ENCODE peak calls at places on chromosome 10, in seven cellular contexts. One of them, this sample, is unnamed. For H3K36me3 and H3K27me3, the result is how much of the 10 kb centered on the place peaks cover.

GRCh38 chr10:127600479-127600878 is 51.4 kb downstream of the NPS start:
- DNase-seq in SK-N-SH: no peak
- DNase-seq in cardiac muscle cell: peak
- DNase-seq in bronchial epithelial cell: no peak
- DNase-seq in RWPE2: no peak
- DNase-seq in neural progenitor cell: peak
- DNase-seq in psoas muscle: no peak
- DNase-seq in this sample: peak

GRCh38 chr10:50788951-50789904 is 49.5 kb downstream of the ASAH2B start:
- DNase-seq in SK-N-SH: peak
- DNase-seq in cardiac muscle cell: peak
- DNase-seq in bronchial epithelial cell: peak
- DNase-seq in RWPE2: no peak
- DNase-seq in neural progenitor cell: peak
- DNase-seq in psoas muscle: no peak
- DNase-seq in this sample: peak

GRCh38 chr10:130109796-130110235 is 814 bp downstream of the C10orf143 start:
- DNase-seq in SK-N-SH: peak
- DNase-seq in cardiac muscle cell: peak
- DNase-seq in bronchial epithelial cell: peak
- DNase-seq in RWPE2: no peak
- DNase-seq in neural progenitor cell: peak
- DNase-seq in psoas muscle: peak
- DNase-seq in this sample: peak

GRCh38 chr10:83692196-83692595 is 447.1 kb upstream of the GHITM start:
- DNase-seq in SK-N-SH: no peak
- DNase-seq in cardiac muscle cell: no peak
- DNase-seq in bronchial epithelial cell: no peak
- DNase-seq in RWPE2: no peak
- DNase-seq in neural progenitor cell: no peak
- DNase-seq in psoas muscle: no peak
- DNase-seq in this sample: no peak

GRCh38 chr10:51770719-51771118 is 71.3 kb upstream of the CSTF2T start:
- DNase-seq in SK-N-SH: no peak
- DNase-seq in cardiac muscle cell: no peak
- DNase-seq in bronchial epithelial cell: peak
- DNase-seq in RWPE2: no peak
- DNase-seq in neural progenitor cell: no peak
- DNase-seq in psoas muscle: no peak
- DNase-seq in this sample: no peak

GRCh38 chr10:46020871-46021553 is 9.4 kb downstream of the NCOA4 start:
- DNase-seq in SK-N-SH: no peak
- DNase-seq in cardiac muscle cell: no peak
- DNase-seq in bronchial epithelial cell: peak
- DNase-seq in RWPE2: no peak
- DNase-seq in neural progenitor cell: no peak
- DNase-seq in psoas muscle: no peak
- DNase-seq in this sample: no peak

GRCh38 chr10:118799779-118800178 is 45.0 kb upstream of the CACUL1 start:
- DNase-seq in SK-N-SH: no peak
- DNase-seq in cardiac muscle cell: no peak
- DNase-seq in bronchial epithelial cell: peak
- DNase-seq in RWPE2: no peak
- DNase-seq in neural progenitor cell: no peak
- DNase-seq in psoas muscle: no peak
- DNase-seq in this sample: no peak

GRCh38 chr10:75407296-75407715 is 5.7 kb upstream of the ZNF503 start:
- DNase-seq in SK-N-SH: no peak
- DNase-seq in cardiac muscle cell: peak
- DNase-seq in bronchial epithelial cell: no peak
- DNase-seq in RWPE2: no peak
- DNase-seq in neural progenitor cell: peak
- DNase-seq in psoas muscle: no peak
- DNase-seq in this sample: peak

GRCh38 chr10:32244421-32245207 is 102.3 kb downstream of the EPC1 start:
- DNase-seq in SK-N-SH: no peak
- DNase-seq in cardiac muscle cell: peak
- DNase-seq in bronchial epithelial cell: no peak
- DNase-seq in RWPE2: no peak
- DNase-seq in neural progenitor cell: no peak
- DNase-seq in psoas muscle: no peak
- DNase-seq in this sample: no peak

GRCh38 chr10:132828681-132829080 is 42.7 kb upstream of the NKX6-2 start:
- DNase-seq in SK-N-SH: no peak
- DNase-seq in cardiac muscle cell: no peak
- DNase-seq in bronchial epithelial cell: no peak
- DNase-seq in RWPE2: no peak
- DNase-seq in neural progenitor cell: no peak
- DNase-seq in psoas muscle: peak
- DNase-seq in this sample: peak

GRCh38 chr10:89475137-89475536 is 60.3 kb downstream of the SLC16A12 start:
- DNase-seq in SK-N-SH: no peak
- DNase-seq in cardiac muscle cell: no peak
- DNase-seq in bronchial epithelial cell: no peak
- DNase-seq in RWPE2: no peak
- DNase-seq in neural progenitor cell: peak
- DNase-seq in psoas muscle: no peak
- DNase-seq in this sample: no peak

GRCh38 chr10:132438091-132439024 is 41.4 kb downstream of the PWWP2B start:
- DNase-seq in SK-N-SH: no peak
- DNase-seq in cardiac muscle cell: no peak
- DNase-seq in bronchial epithelial cell: no peak
- DNase-seq in RWPE2: no peak
- DNase-seq in neural progenitor cell: no peak
- DNase-seq in psoas muscle: no peak
- DNase-seq in this sample: no peak

GRCh38 chr10:35641430-35642015 is 573 bp downstream of the FZD8 start:
- DNase-seq in SK-N-SH: peak
- DNase-seq in cardiac muscle cell: peak
- DNase-seq in bronchial epithelial cell: no peak
- DNase-seq in RWPE2: no peak
- DNase-seq in neural progenitor cell: peak
- DNase-seq in psoas muscle: no peak
- DNase-seq in this sample: peak

GRCh38 chr10:13820591-13821377 is 234.0 kb downstream of the PRPF18 start:
- DNase-seq in SK-N-SH: peak
- DNase-seq in cardiac muscle cell: no peak
- DNase-seq in bronchial epithelial cell: no peak
- DNase-seq in RWPE2: no peak
- DNase-seq in neural progenitor cell: peak
- DNase-seq in psoas muscle: no peak
- DNase-seq in this sample: peak

GRCh38 chr10:124315599-124316270 is 103.0 kb downstream of the OAT start:
- DNase-seq in SK-N-SH: no peak
- DNase-seq in cardiac muscle cell: no peak
- DNase-seq in bronchial epithelial cell: no peak
- DNase-seq in RWPE2: no peak
- DNase-seq in neural progenitor cell: no peak
- DNase-seq in psoas muscle: no peak
- DNase-seq in this sample: no peak

GRCh38 chr10:60794953-60795352 is 16.7 kb downstream of the CDK1 start:
- DNase-seq in SK-N-SH: no peak
- DNase-seq in cardiac muscle cell: no peak
- DNase-seq in bronchial epithelial cell: no peak
- DNase-seq in RWPE2: no peak
- DNase-seq in neural progenitor cell: no peak
- DNase-seq in psoas muscle: no peak
- DNase-seq in this sample: no peak
- H3K36me3 ChIP-seq in SK-N-SH: under half
- H3K36me3 ChIP-seq in cardiac muscle cell: under half
- H3K36me3 ChIP-seq in bronchial epithelial cell: under half
- H3K36me3 ChIP-seq in RWPE2: half or more
- H3K36me3 ChIP-seq in neural progenitor cell: under half
- H3K36me3 ChIP-seq in psoas muscle: under half
- H3K36me3 ChIP-seq in this sample: under half

DNA sequence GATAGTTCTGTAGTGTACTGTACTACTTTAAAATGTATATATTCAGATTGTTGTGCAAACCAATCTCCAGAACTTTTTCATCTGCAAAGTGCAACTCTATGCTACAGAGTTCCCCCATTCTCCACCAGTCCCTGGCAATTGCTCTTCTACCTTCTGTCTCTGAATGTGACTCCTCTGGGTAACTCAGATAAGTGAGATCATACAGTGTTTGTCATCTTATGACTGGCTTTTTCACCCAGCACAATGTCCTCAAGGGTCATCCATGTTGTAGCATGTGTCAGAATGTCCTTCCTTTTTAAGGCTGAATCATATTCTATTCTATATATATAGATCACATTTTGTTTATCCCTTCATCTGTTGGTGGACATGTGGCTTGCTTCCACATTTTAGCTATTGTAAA is 10.8 kb downstream of the SLIT1 start:
- DNase-seq in SK-N-SH: no peak
- DNase-seq in cardiac muscle cell: no peak
- DNase-seq in bronchial epithelial cell: peak
- DNase-seq in RWPE2: no peak
- DNase-seq in neural progenitor cell: no peak
- DNase-seq in psoas muscle: no peak
- DNase-seq in this sample: no peak
- H3K27me3 ChIP-seq in SK-N-SH: under half
- H3K27me3 ChIP-seq in cardiac muscle cell: under half
- H3K27me3 ChIP-seq in bronchial epithelial cell: under half
- H3K27me3 ChIP-seq in RWPE2: under half
- H3K27me3 ChIP-seq in neural progenitor cell: half or more
- H3K27me3 ChIP-seq in psoas muscle: under half
- H3K27me3 ChIP-seq in this sample: under half

GRCh38 chr10:119932631-119933030 is 40.1 kb downstream of the SEC23IP start:
- DNase-seq in SK-N-SH: no peak
- DNase-seq in cardiac muscle cell: no peak
- DNase-seq in bronchial epithelial cell: no peak
- DNase-seq in RWPE2: no peak
- DNase-seq in neural progenitor cell: no peak
- DNase-seq in psoas muscle: no peak
- DNase-seq in this sample: no peak

GRCh38 chr10:119931873-119932272 is 39.3 kb downstream of the SEC23IP start:
- DNase-seq in SK-N-SH: no peak
- DNase-seq in cardiac muscle cell: no peak
- DNase-seq in bronchial epithelial cell: peak
- DNase-seq in RWPE2: no peak
- DNase-seq in neural progenitor cell: no peak
- DNase-seq in psoas muscle: no peak
- DNase-seq in this sample: no peak

GRCh38 chr10:119933179-119933578 is 40.6 kb downstream of the SEC23IP start:
- DNase-seq in SK-N-SH: peak
- DNase-seq in cardiac muscle cell: peak
- DNase-seq in bronchial epithelial cell: no peak
- DNase-seq in RWPE2: no peak
- DNase-seq in neural progenitor cell: peak
- DNase-seq in psoas muscle: no peak
- DNase-seq in this sample: peak

DNA sequence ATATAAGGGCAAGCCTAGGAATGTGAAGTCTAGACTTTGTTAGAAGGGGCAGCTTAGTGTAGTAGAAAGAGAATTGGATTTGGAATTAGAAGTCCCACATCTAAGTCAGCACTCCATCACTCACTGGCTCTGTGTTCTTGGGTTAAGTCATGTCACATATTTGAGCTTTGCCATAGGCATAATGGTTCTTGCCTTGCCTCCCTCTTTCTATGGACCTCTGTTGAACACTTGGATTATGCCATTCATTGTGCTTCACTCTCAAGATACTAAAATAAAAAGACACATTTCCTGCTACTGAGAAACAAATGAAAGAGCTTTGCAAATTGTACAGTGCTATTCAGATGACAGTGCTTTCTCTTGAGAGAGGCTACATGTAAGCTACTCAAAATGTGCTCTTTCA is 35.9 kb downstream of the SEC23IP start:
- DNase-seq in SK-N-SH: no peak
- DNase-seq in cardiac muscle cell: no peak
- DNase-seq in bronchial epithelial cell: no peak
- DNase-seq in RWPE2: no peak
- DNase-seq in neural progenitor cell: no peak
- DNase-seq in psoas muscle: no peak
- DNase-seq in this sample: no peak
- H3K36me3 ChIP-seq in SK-N-SH: half or more
- H3K36me3 ChIP-seq in cardiac muscle cell: half or more
- H3K36me3 ChIP-seq in bronchial epithelial cell: under half
- H3K36me3 ChIP-seq in RWPE2: half or more
- H3K36me3 ChIP-seq in neural progenitor cell: under half
- H3K36me3 ChIP-seq in psoas muscle: half or more
- H3K36me3 ChIP-seq in this sample: under half

GRCh38 chr10:16894834-16895233 is 77.6 kb upstream of the RSU1 start:
- DNase-seq in SK-N-SH: no peak
- DNase-seq in cardiac muscle cell: no peak
- DNase-seq in bronchial epithelial cell: no peak
- DNase-seq in RWPE2: no peak
- DNase-seq in neural progenitor cell: no peak
- DNase-seq in psoas muscle: no peak
- DNase-seq in this sample: no peak

GRCh38 chr10:16890691-16891090 is 73.5 kb upstream of the RSU1 start:
- DNase-seq in SK-N-SH: no peak
- DNase-seq in cardiac muscle cell: no peak
- DNase-seq in bronchial epithelial cell: no peak
- DNase-seq in RWPE2: no peak
- DNase-seq in neural progenitor cell: no peak
- DNase-seq in psoas muscle: no peak
- DNase-seq in this sample: no peak

GRCh38 chr10:16893664-16894063 is 76.4 kb upstream of the RSU1 start:
- DNase-seq in SK-N-SH: no peak
- DNase-seq in cardiac muscle cell: no peak
- DNase-seq in bronchial epithelial cell: peak
- DNase-seq in RWPE2: no peak
- DNase-seq in neural progenitor cell: no peak
- DNase-seq in psoas muscle: no peak
- DNase-seq in this sample: no peak

GRCh38 chr10:16887565-16887964 is 70.3 kb upstream of the RSU1 start:
- DNase-seq in SK-N-SH: peak
- DNase-seq in cardiac muscle cell: no peak
- DNase-seq in bronchial epithelial cell: peak
- DNase-seq in RWPE2: no peak
- DNase-seq in neural progenitor cell: no peak
- DNase-seq in psoas muscle: no peak
- DNase-seq in this sample: no peak

DNA sequence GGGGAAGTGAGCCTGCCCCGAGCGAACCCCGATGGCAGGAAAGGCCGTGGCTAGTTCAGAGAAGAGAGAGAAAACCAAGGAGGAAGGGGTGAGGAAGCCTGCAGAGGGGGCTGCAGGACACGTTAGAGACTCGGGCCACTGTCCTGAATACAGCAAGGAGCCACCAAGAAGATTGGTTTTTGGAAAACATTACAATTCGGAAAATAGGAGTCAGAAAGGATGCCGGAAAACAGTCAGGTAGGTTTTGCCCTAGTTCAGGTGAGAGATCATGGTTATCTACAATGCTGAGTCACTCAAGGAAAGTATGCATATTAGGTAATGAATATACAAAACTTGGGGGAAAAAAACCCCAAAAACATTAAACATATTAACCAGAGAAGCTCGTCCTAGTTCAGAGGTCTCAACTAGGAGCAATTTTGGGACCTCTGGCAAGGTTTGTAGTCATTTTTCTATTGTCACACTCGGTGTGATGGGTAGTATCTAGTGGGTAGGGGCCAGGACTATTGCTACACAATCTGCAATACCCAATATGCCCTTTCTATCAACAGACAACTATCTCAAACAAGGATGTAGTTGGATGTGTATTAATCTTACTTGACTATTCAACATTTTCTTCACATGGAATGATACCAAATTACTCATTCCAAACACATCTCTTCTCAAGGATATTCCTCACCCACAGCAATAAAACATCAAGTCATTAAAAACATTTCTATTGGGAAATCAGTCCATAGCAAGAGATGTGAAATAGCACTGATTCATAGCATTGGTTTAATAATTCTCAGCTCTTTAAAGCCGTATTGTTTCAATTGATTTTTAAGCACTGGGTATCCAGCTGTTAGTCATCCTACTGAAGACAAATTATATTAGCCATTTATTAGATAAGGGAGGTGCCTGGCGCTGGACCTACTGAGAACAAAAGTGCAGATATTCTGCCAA is 74.4 kb upstream of the RSU1 start:
- DNase-seq in SK-N-SH: peak
- DNase-seq in cardiac muscle cell: peak
- DNase-seq in bronchial epithelial cell: peak
- DNase-seq in RWPE2: no peak
- DNase-seq in neural progenitor cell: peak
- DNase-seq in psoas muscle: peak
- DNase-seq in this sample: peak
- H3K27me3 ChIP-seq in SK-N-SH: under half
- H3K27me3 ChIP-seq in cardiac muscle cell: under half
- H3K27me3 ChIP-seq in bronchial epithelial cell: under half
- H3K27me3 ChIP-seq in RWPE2: under half
- H3K27me3 ChIP-seq in neural progenitor cell: under half
- H3K27me3 ChIP-seq in psoas muscle: under half
- H3K27me3 ChIP-seq in this sample: under half

This sample was measured in H7.